ENCODE peak calls at places on chromosome 11, in ten cellular contexts. One of them, this sample, is unnamed.

GRCh38 chr11:58926695-58927094 is 12.6 kb upstream of the GLYATL1 start:
- DNase-seq in pancreas: no peak
- DNase-seq in AG09319: no peak
- DNase-seq in NCI-H446: no peak
- DNase-seq in astrocyte: peak; percentile 72
- DNase-seq in activated naive CD4-positive, alpha-beta T cell: no peak
- DNase-seq in NCI-H1417: no peak
- DNase-seq in mucosa of descending colon: no peak
- DNase-seq in stimulated activated CD8-positive, alpha-beta memory T cell treated with anti-CD3 and anti-CD28 coated beads, Interleukin-15, amount 100 ng/mL, for 1 hour: no peak
- DNase-seq in HFFc6: peak; percentile 66
- DNase-seq in this sample: peak; percentile 20

GRCh38 chr11:118614511-118614910 is 7.1 kb downstream of the PHLDB1 start:
- DNase-seq in pancreas: no peak
- DNase-seq in AG09319: no peak
- DNase-seq in NCI-H446: no peak
- DNase-seq in astrocyte: no peak
- DNase-seq in activated naive CD4-positive, alpha-beta T cell: no peak
- DNase-seq in NCI-H1417: no peak
- DNase-seq in mucosa of descending colon: no peak
- DNase-seq in stimulated activated CD8-positive, alpha-beta memory T cell treated with anti-CD3 and anti-CD28 coated beads, Interleukin-15, amount 100 ng/mL, for 1 hour: no peak
- DNase-seq in HFFc6: no peak
- DNase-seq in this sample: no peak

GRCh38 chr11:12460441-12460840 is 83.1 kb downstream of the PARVA start:
- DNase-seq in pancreas: no peak
- DNase-seq in AG09319: no peak
- DNase-seq in NCI-H446: no peak
- DNase-seq in astrocyte: peak; percentile 56
- DNase-seq in activated naive CD4-positive, alpha-beta T cell: no peak
- DNase-seq in NCI-H1417: peak; percentile 36
- DNase-seq in mucosa of descending colon: no peak
- DNase-seq in stimulated activated CD8-positive, alpha-beta memory T cell treated with anti-CD3 and anti-CD28 coated beads, Interleukin-15, amount 100 ng/mL, for 1 hour: no peak
- DNase-seq in HFFc6: no peak
- DNase-seq in this sample: no peak

GRCh38 chr11:117180661-117181585 is 2.4 kb downstream of the SIDT2 start:
- DNase-seq in pancreas: peak; percentile 81
- DNase-seq in AG09319: no peak
- DNase-seq in NCI-H446: no peak
- DNase-seq in astrocyte: peak; percentile 49
- DNase-seq in activated naive CD4-positive, alpha-beta T cell: no peak
- DNase-seq in NCI-H1417: no peak
- DNase-seq in mucosa of descending colon: peak; percentile 83
- DNase-seq in stimulated activated CD8-positive, alpha-beta memory T cell treated with anti-CD3 and anti-CD28 coated beads, Interleukin-15, amount 100 ng/mL, for 1 hour: no peak
- DNase-seq in HFFc6: peak; percentile 77
- DNase-seq in this sample: no peak

GRCh38 chr11:31355131-31355530 is 14.4 kb downstream of the DCDC1 start:
- DNase-seq in pancreas: no peak
- DNase-seq in AG09319: no peak
- DNase-seq in NCI-H446: no peak
- DNase-seq in astrocyte: no peak
- DNase-seq in activated naive CD4-positive, alpha-beta T cell: no peak
- DNase-seq in NCI-H1417: peak; percentile 70
- DNase-seq in mucosa of descending colon: no peak
- DNase-seq in stimulated activated CD8-positive, alpha-beta memory T cell treated with anti-CD3 and anti-CD28 coated beads, Interleukin-15, amount 100 ng/mL, for 1 hour: no peak
- DNase-seq in HFFc6: no peak
- DNase-seq in this sample: no peak

GRCh38 chr11:64723907-64724862 is 1.2 kb upstream of the NRXN2 start:
- DNase-seq in pancreas: no peak
- DNase-seq in AG09319: no peak
- DNase-seq in NCI-H446: no peak
- DNase-seq in astrocyte: no peak
- DNase-seq in activated naive CD4-positive, alpha-beta T cell: no peak
- DNase-seq in NCI-H1417: peak; percentile 55
- DNase-seq in mucosa of descending colon: no peak
- DNase-seq in stimulated activated CD8-positive, alpha-beta memory T cell treated with anti-CD3 and anti-CD28 coated beads, Interleukin-15, amount 100 ng/mL, for 1 hour: no peak
- DNase-seq in HFFc6: no peak
- DNase-seq in this sample: no peak

GRCh38 chr11:43619863-43620505 is 60.6 kb upstream of the HSD17B12 start:
- DNase-seq in pancreas: no peak
- DNase-seq in AG09319: no peak
- DNase-seq in NCI-H446: no peak
- DNase-seq in astrocyte: no peak
- DNase-seq in activated naive CD4-positive, alpha-beta T cell: no peak
- DNase-seq in NCI-H1417: no peak
- DNase-seq in mucosa of descending colon: no peak
- DNase-seq in stimulated activated CD8-positive, alpha-beta memory T cell treated with anti-CD3 and anti-CD28 coated beads, Interleukin-15, amount 100 ng/mL, for 1 hour: no peak
- DNase-seq in HFFc6: no peak
- DNase-seq in this sample: no peak

GRCh38 chr11:65422104-65422632 is 430 bp upstream of the NEAT1 start:
- DNase-seq in pancreas: peak; percentile 98
- DNase-seq in AG09319: peak; percentile 98
- DNase-seq in NCI-H446: no peak
- DNase-seq in astrocyte: peak; percentile 95
- DNase-seq in activated naive CD4-positive, alpha-beta T cell: peak; percentile 77
- DNase-seq in NCI-H1417: peak; percentile 98
- DNase-seq in mucosa of descending colon: peak; percentile 99
- DNase-seq in stimulated activated CD8-positive, alpha-beta memory T cell treated with anti-CD3 and anti-CD28 coated beads, Interleukin-15, amount 100 ng/mL, for 1 hour: peak; percentile 84
- DNase-seq in HFFc6: peak; percentile 97
- DNase-seq in this sample: peak; percentile 69

GRCh38 chr11:6531267-6531752 is 34.2 kb downstream of the DNHD1 start:
- DNase-seq in pancreas: no peak
- DNase-seq in AG09319: peak; percentile 16
- DNase-seq in NCI-H446: peak; percentile 21
- DNase-seq in astrocyte: peak; percentile 8
- DNase-seq in activated naive CD4-positive, alpha-beta T cell: no peak
- DNase-seq in NCI-H1417: peak; percentile 66
- DNase-seq in mucosa of descending colon: no peak
- DNase-seq in stimulated activated CD8-positive, alpha-beta memory T cell treated with anti-CD3 and anti-CD28 coated beads, Interleukin-15, amount 100 ng/mL, for 1 hour: no peak
- DNase-seq in HFFc6: peak; percentile 56
- DNase-seq in this sample: peak; percentile 21

GRCh38 chr11:114098927-114099326 is 39.4 kb downstream of the ZBTB16 start:
- DNase-seq in pancreas: peak; percentile 70
- DNase-seq in AG09319: no peak
- DNase-seq in NCI-H446: no peak
- DNase-seq in astrocyte: no peak
- DNase-seq in activated naive CD4-positive, alpha-beta T cell: no peak
- DNase-seq in NCI-H1417: peak; percentile 84
- DNase-seq in mucosa of descending colon: no peak
- DNase-seq in stimulated activated CD8-positive, alpha-beta memory T cell treated with anti-CD3 and anti-CD28 coated beads, Interleukin-15, amount 100 ng/mL, for 1 hour: no peak
- DNase-seq in HFFc6: no peak
- DNase-seq in this sample: no peak

GRCh38 chr11:3667149-3668035 is 3.8 kb downstream of the CHRNA10 start:
- DNase-seq in pancreas: no peak
- DNase-seq in AG09319: no peak
- DNase-seq in NCI-H446: no peak
- DNase-seq in astrocyte: no peak
- DNase-seq in activated naive CD4-positive, alpha-beta T cell: no peak
- DNase-seq in NCI-H1417: no peak
- DNase-seq in mucosa of descending colon: no peak
- DNase-seq in stimulated activated CD8-positive, alpha-beta memory T cell treated with anti-CD3 and anti-CD28 coated beads, Interleukin-15, amount 100 ng/mL, for 1 hour: no peak
- DNase-seq in HFFc6: no peak
- DNase-seq in this sample: no peak

GRCh38 chr11:33861366-33861765 is 30.5 kb downstream of the LMO2 start:
- DNase-seq in pancreas: no peak
- DNase-seq in AG09319: no peak
- DNase-seq in NCI-H446: no peak
- DNase-seq in astrocyte: no peak
- DNase-seq in activated naive CD4-positive, alpha-beta T cell: no peak
- DNase-seq in NCI-H1417: peak; percentile 34
- DNase-seq in mucosa of descending colon: no peak
- DNase-seq in stimulated activated CD8-positive, alpha-beta memory T cell treated with anti-CD3 and anti-CD28 coated beads, Interleukin-15, amount 100 ng/mL, for 1 hour: no peak
- DNase-seq in HFFc6: no peak
- DNase-seq in this sample: no peak

GRCh38 chr11:4863893-4864292 is 14.9 kb upstream of the OR51S1 start:
- DNase-seq in pancreas: no peak
- DNase-seq in AG09319: no peak
- DNase-seq in NCI-H446: no peak
- DNase-seq in astrocyte: no peak
- DNase-seq in activated naive CD4-positive, alpha-beta T cell: no peak
- DNase-seq in NCI-H1417: no peak
- DNase-seq in mucosa of descending colon: no peak
- DNase-seq in stimulated activated CD8-positive, alpha-beta memory T cell treated with anti-CD3 and anti-CD28 coated beads, Interleukin-15, amount 100 ng/mL, for 1 hour: no peak
- DNase-seq in HFFc6: no peak
- DNase-seq in this sample: no peak

GRCh38 chr11:67352546-67353316 is 615 bp downstream of the POLD4 start:
- DNase-seq in pancreas: peak; percentile 30
- DNase-seq in AG09319: no peak
- DNase-seq in NCI-H446: no peak
- DNase-seq in astrocyte: no peak
- DNase-seq in activated naive CD4-positive, alpha-beta T cell: no peak
- DNase-seq in NCI-H1417: no peak
- DNase-seq in mucosa of descending colon: no peak
- DNase-seq in stimulated activated CD8-positive, alpha-beta memory T cell treated with anti-CD3 and anti-CD28 coated beads, Interleukin-15, amount 100 ng/mL, for 1 hour: no peak
- DNase-seq in HFFc6: no peak
- DNase-seq in this sample: no peak

GRCh38 chr11:35340101-35340500 is 79.3 kb downstream of the SLC1A2 start:
- DNase-seq in pancreas: no peak
- DNase-seq in AG09319: no peak
- DNase-seq in NCI-H446: no peak
- DNase-seq in astrocyte: no peak
- DNase-seq in activated naive CD4-positive, alpha-beta T cell: no peak
- DNase-seq in NCI-H1417: no peak
- DNase-seq in mucosa of descending colon: no peak
- DNase-seq in stimulated activated CD8-positive, alpha-beta memory T cell treated with anti-CD3 and anti-CD28 coated beads, Interleukin-15, amount 100 ng/mL, for 1 hour: no peak
- DNase-seq in HFFc6: no peak
- DNase-seq in this sample: no peak

GRCh38 chr11:34243620-34244493 is 114.0 kb downstream of the ABTB2 start:
- DNase-seq in pancreas: peak; percentile 54
- DNase-seq in AG09319: no peak
- DNase-seq in NCI-H446: no peak
- DNase-seq in astrocyte: peak; percentile 82
- DNase-seq in activated naive CD4-positive, alpha-beta T cell: no peak
- DNase-seq in NCI-H1417: no peak
- DNase-seq in mucosa of descending colon: peak; percentile 71
- DNase-seq in stimulated activated CD8-positive, alpha-beta memory T cell treated with anti-CD3 and anti-CD28 coated beads, Interleukin-15, amount 100 ng/mL, for 1 hour: no peak
- DNase-seq in HFFc6: peak; percentile 39
- DNase-seq in this sample: peak; percentile 29

GRCh38 chr11:22304337-22304961 is 33.7 kb upstream of the SLC17A6 start:
- DNase-seq in pancreas: no peak
- DNase-seq in AG09319: peak; percentile 1
- DNase-seq in NCI-H446: peak; percentile 57
- DNase-seq in astrocyte: peak; percentile 13
- DNase-seq in activated naive CD4-positive, alpha-beta T cell: no peak
- DNase-seq in NCI-H1417: peak; percentile 71
- DNase-seq in mucosa of descending colon: no peak
- DNase-seq in stimulated activated CD8-positive, alpha-beta memory T cell treated with anti-CD3 and anti-CD28 coated beads, Interleukin-15, amount 100 ng/mL, for 1 hour: no peak
- DNase-seq in HFFc6: peak; percentile 4
- DNase-seq in this sample: no peak

GRCh38 chr11:92978226-92979111 is 9.0 kb downstream of the MTNR1B start:
- DNase-seq in pancreas: no peak
- DNase-seq in AG09319: no peak
- DNase-seq in NCI-H446: peak; percentile 98
- DNase-seq in astrocyte: no peak
- DNase-seq in activated naive CD4-positive, alpha-beta T cell: no peak
- DNase-seq in NCI-H1417: peak; percentile 80
- DNase-seq in mucosa of descending colon: no peak
- DNase-seq in stimulated activated CD8-positive, alpha-beta memory T cell treated with anti-CD3 and anti-CD28 coated beads, Interleukin-15, amount 100 ng/mL, for 1 hour: no peak
- DNase-seq in HFFc6: peak; percentile 20
- DNase-seq in this sample: no peak

GRCh38 chr11:68313574-68314202 is 1.3 kb downstream of the LRP5 start:
- DNase-seq in pancreas: no peak
- DNase-seq in AG09319: peak; percentile 52
- DNase-seq in NCI-H446: no peak
- DNase-seq in astrocyte: no peak
- DNase-seq in activated naive CD4-positive, alpha-beta T cell: no peak
- DNase-seq in NCI-H1417: peak; percentile 48
- DNase-seq in mucosa of descending colon: peak; percentile 50
- DNase-seq in stimulated activated CD8-positive, alpha-beta memory T cell treated with anti-CD3 and anti-CD28 coated beads, Interleukin-15, amount 100 ng/mL, for 1 hour: no peak
- DNase-seq in HFFc6: no peak
- DNase-seq in this sample: peak; percentile 20

GRCh38 chr11:36608491-36609199 is 10.6 kb upstream of the RAG2 start:
- DNase-seq in pancreas: no peak
- DNase-seq in AG09319: no peak
- DNase-seq in NCI-H446: no peak
- DNase-seq in astrocyte: no peak
- DNase-seq in activated naive CD4-positive, alpha-beta T cell: no peak
- DNase-seq in NCI-H1417: no peak
- DNase-seq in mucosa of descending colon: no peak
- DNase-seq in stimulated activated CD8-positive, alpha-beta memory T cell treated with anti-CD3 and anti-CD28 coated beads, Interleukin-15, amount 100 ng/mL, for 1 hour: no peak
- DNase-seq in HFFc6: no peak
- DNase-seq in this sample: no peak

GRCh38 chr11:27656320-27656719 is 43.9 kb downstream of the BDNF start:
- DNase-seq in pancreas: no peak
- DNase-seq in AG09319: no peak
- DNase-seq in NCI-H446: no peak
- DNase-seq in astrocyte: no peak
- DNase-seq in activated naive CD4-positive, alpha-beta T cell: no peak
- DNase-seq in NCI-H1417: no peak
- DNase-seq in mucosa of descending colon: no peak
- DNase-seq in stimulated activated CD8-positive, alpha-beta memory T cell treated with anti-CD3 and anti-CD28 coated beads, Interleukin-15, amount 100 ng/mL, for 1 hour: no peak
- DNase-seq in HFFc6: no peak
- DNase-seq in this sample: no peak

GRCh38 chr11:127037001-127037400 is 36.4 kb upstream of the KIRREL3 start:
- DNase-seq in pancreas: no peak
- DNase-seq in AG09319: no peak
- DNase-seq in NCI-H446: no peak
- DNase-seq in astrocyte: no peak
- DNase-seq in activated naive CD4-positive, alpha-beta T cell: no peak
- DNase-seq in NCI-H1417: no peak
- DNase-seq in mucosa of descending colon: no peak
- DNase-seq in stimulated activated CD8-positive, alpha-beta memory T cell treated with anti-CD3 and anti-CD28 coated beads, Interleukin-15, amount 100 ng/mL, for 1 hour: no peak
- DNase-seq in HFFc6: no peak
- DNase-seq in this sample: no peak

GRCh38 chr11:115616941-115617340 is 112.7 kb upstream of the CADM1 start:
- DNase-seq in pancreas: peak; percentile 18
- DNase-seq in AG09319: peak; percentile 8
- DNase-seq in NCI-H446: peak; percentile 15
- DNase-seq in astrocyte: peak; percentile 90
- DNase-seq in activated naive CD4-positive, alpha-beta T cell: no peak
- DNase-seq in NCI-H1417: no peak
- DNase-seq in mucosa of descending colon: no peak
- DNase-seq in stimulated activated CD8-positive, alpha-beta memory T cell treated with anti-CD3 and anti-CD28 coated beads, Interleukin-15, amount 100 ng/mL, for 1 hour: no peak
- DNase-seq in HFFc6: no peak
- DNase-seq in this sample: peak; percentile 56